ENCODE peak calls at places on chromosomes 5 and 9, in seven cellular contexts. C, H, U, M, N, P and L are unnamed samples.
A peak's percentile ranks its signal among the peaks of the same experiment; 100 is the strongest.

GRCh38 chr5:6714221-6715041 is 1.2 kb downstream of the TENT4A start:
- DNase-seq in C (peak; percentile 48), N (peak; percentile 13), P (peak; percentile 53), M (no peak), H (no peak), U (peak; percentile 20), L (no peak)

GRCh38 chr9:106717686-106718085 is 145.3 kb upstream of the ZNF462 start:
- DNase-seq in C (no peak), P (no peak), U (peak; percentile 86), M (peak; percentile 10), H (peak; percentile 72), N (peak; percentile 87), L (no peak)

GRCh38 chr9:34459356-34459755 is 751 bp downstream of the DNAI1 start:
- DNase-seq in H (no peak), U (no peak), P (no peak), M (no peak), C (no peak), N (no peak), L (no peak)

GRCh38 chr5:178116406-178116885 is 3.1 kb downstream of the N4BP3 start:
- DNase-seq in N (no peak), U (no peak), C (no peak), P (no peak), M (no peak), H (no peak), L (no peak)

GRCh38 chr9:35164711-35165110 is 2.9 kb downstream of the UNC13B start:
- DNase-seq in N (peak; percentile 85), P (no peak), M (no peak), H (peak; percentile 34), C (no peak), U (peak; percentile 65), L (no peak)

GRCh38 chr9:91486699-91487497 is 63.3 kb upstream of the NFIL3 start:
- DNase-seq in H (peak; percentile 65), P (no peak), C (peak; percentile 46), N (peak; percentile 92), M (peak; percentile 41), U (peak; percentile 61), L (no peak)

GRCh38 chr5:6732634-6733410 is 19.6 kb downstream of the TENT4A start:
- DNase-seq in U (peak; percentile 79), C (peak; percentile 58), P (peak; percentile 40), M (peak; percentile 24), H (peak; percentile 81), N (peak; percentile 81), L (no peak)

GRCh38 chr5:8770431-8770830 is 775.4 kb downstream of the SEMA5A start:
- DNase-seq in P (no peak), M (no peak), C (no peak), U (peak; percentile 32), H (no peak), N (no peak), L (no peak)

GRCh38 chr5:163567811-163568210 is 62.4 kb downstream of the MAT2B start:
- DNase-seq in H (no peak), C (no peak), P (no peak), M (no peak), U (no peak), N (peak; percentile 61), L (no peak)

GRCh38 chr9:341634-342421 is 127.2 kb downstream of the DOCK8 start:
- DNase-seq in P (no peak), C (no peak), N (no peak), M (no peak), U (no peak), H (no peak), L (no peak)

GRCh38 chr5:137203011-137203632 is 296.0 kb downstream of the SPOCK1 start:
- DNase-seq in C (no peak), H (no peak), P (no peak), M (no peak), U (no peak), N (no peak), L (no peak)

GRCh38 chr9:135080286-135081263 is 6.9 kb upstream of the OLFM1 start:
- DNase-seq in U (no peak), P (no peak), H (no peak), M (no peak), C (peak; percentile 7), N (no peak), L (no peak)

GRCh38 chr5:143284002-143284401 is 119.5 kb downstream of the NR3C1 start:
- DNase-seq in P (no peak), H (no peak), M (no peak), C (no peak), U (no peak), N (no peak), L (no peak)

GRCh38 chr5:2986301-2986700 is 234.8 kb upstream of the IRX2 start:
- DNase-seq in C (no peak), P (no peak), N (no peak), H (no peak), U (no peak), M (no peak), L (no peak)

GRCh38 chr5:176415240-176416122 is 858 bp downstream of the CLTB start:
- DNase-seq in U (peak; percentile 56), N (peak; percentile 63), P (peak; percentile 64), C (peak; percentile 35), H (peak; percentile 54), M (no peak), L (no peak)

GRCh38 chr5:9409413-9410089 is 136.3 kb downstream of the SEMA5A start:
- DNase-seq in P (no peak), N (no peak), M (no peak), U (no peak), H (no peak), C (no peak), L (no peak)

DNA sequence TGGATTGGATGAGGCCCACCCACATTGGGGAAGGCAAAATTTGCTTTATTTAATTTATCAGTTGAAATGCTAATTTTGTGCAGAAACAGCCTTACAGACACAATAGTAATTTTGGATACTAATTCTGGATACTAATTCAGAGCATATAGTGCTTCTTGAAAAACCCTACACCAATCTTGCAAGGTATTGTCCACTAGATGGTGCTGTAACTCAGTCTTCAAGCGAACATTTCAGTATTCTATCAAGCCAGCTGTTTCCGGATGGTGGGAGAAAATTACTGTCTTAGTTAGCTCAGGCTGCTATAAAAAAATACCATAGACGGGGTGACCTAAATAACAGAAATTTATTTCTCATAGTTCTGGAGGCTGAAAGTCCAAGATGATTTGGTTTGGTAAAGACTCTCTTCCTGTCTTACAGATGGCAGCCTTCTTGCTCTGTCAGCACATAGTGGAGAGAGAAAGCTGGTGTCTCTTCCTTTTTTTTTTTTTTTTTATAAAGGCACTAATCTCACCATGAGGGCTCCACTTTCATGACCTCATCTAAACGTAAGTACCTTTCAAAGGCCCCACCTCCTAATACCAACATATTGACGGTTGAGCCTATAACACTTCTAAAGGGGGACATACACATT is 1306.5 kb upstream of the CDH9 start:
- DNase-seq in C (no peak), U (peak; percentile 67), N (peak; percentile 35), H (peak; percentile 16), M (no peak), P (no peak), L (no peak)
- TF ChIP-seq CTCF in C (peak; percentile 40), U (peak; percentile 48), N (no peak), H (peak; percentile 21), M (no peak), P (peak; percentile 7), L (peak; percentile 26)

GRCh38 chr5:36919650-36920049 is 43.1 kb downstream of the NIPBL start:
- DNase-seq in U (no peak), P (no peak), N (no peak), H (no peak), M (no peak), C (no peak), L (no peak)

GRCh38 chr5:36915653-36916052 is 39.1 kb downstream of the NIPBL start:
- DNase-seq in M (no peak), P (no peak), C (no peak), H (peak; percentile 14), U (peak; percentile 13), N (peak; percentile 51), L (no peak)

DNA sequence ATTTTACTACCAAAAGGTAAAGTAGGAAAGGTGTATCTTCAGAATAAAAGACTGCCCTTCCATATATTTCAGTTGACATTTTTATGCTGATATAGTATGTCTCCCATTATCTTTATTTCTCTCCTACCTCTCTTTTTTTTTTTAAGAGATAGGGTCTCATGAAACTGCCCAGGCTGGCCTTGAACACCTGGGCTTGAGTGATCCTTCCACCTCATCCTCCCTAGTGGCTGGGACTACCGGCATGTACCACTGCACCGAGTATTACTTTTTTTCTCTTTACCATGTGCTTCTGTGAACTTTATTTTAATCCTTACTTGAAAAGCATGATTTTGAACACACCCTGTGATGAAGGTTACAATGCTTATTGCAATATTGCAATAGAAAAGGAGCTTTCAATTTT is 42.7 kb downstream of the NIPBL start:
- DNase-seq in M (no peak), H (no peak), P (no peak), U (no peak), C (no peak), N (no peak), L (no peak)
- H3K4me3 ChIP-seq in M (no peak overlapping the region), H (no peak overlapping the region), P (no peak overlapping the region), U (no peak overlapping the region), C (no peak overlapping the region), N (no peak overlapping the region), L (no peak overlapping the region)

DNA sequence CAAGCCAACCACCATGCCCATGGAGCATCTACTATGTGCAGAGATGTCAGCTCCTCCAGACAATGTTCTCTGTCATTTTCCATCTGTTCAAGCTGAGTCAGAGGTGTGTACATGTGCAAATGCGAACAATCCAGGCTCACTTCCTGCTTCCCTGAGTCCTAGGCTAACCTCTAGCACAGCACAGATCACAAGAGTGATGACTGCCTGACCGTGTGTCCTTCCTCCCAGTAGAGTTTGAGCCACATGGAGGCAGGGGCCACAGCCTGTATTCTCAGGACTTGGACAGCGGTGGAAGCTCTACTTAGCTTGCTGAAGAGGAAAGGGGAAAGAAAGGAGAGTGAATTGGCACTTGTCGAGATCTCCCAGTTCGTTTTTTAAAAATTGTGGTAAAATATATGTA is 87.2 kb downstream of the KCNIP1 start:
- DNase-seq in N (peak; percentile 27), P (no peak), H (peak; percentile 34), U (no peak), M (no peak), C (no peak), L (no peak)
- TF ChIP-seq CTCF in N (no peak), P (no peak), H (no peak), U (no peak), M (no peak), C (no peak), L (no peak)

GRCh38 chr5:166594552-166594951 is 1696.9 kb upstream of the WWC1 start:
- DNase-seq in P (no peak), C (no peak), H (no peak), N (no peak), U (peak; percentile 3), M (no peak), L (peak; percentile 39)

GRCh38 chr5:166596043-166596442 is 1695.4 kb upstream of the WWC1 start:
- DNase-seq in U (no peak), H (no peak), N (no peak), P (no peak), C (no peak), M (no peak), L (no peak)

DNA sequence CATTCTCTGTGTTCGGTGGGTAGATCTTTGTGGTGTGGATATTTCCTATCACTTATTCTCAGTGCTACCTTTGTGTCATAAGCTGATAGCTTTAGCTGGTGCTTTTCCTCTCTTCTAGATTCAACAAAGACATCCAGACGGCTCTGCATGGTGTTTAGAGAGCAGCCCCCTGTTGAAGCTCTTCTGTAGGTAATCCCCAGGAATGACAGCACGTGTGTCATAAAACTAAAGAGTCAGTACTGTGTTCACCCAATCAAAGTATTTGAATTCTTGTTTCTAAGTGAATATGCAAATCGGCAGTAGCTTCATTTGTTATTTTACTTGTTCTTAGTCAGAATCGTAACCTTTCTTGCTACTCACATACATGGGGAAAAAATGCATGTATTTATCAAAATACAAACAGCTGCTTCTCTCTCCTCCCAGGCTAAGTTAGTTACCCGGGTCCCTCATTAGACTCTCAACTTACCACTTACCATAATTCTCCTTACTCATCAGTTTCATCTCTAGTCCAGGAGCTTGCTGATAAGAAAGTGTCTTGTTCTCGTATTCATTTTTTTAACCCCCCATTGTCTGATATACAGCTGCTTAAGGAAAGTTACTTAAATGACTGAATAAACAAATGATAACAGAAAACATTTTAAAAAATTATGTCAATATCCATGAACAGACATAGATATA is 1696.0 kb upstream of the WWC1 start:
- DNase-seq in M (no peak), P (no peak), U (no peak), N (no peak), H (no peak), C (no peak), L (no peak)
- H3K4me3 ChIP-seq in M (no peak overlapping the region), P (no peak overlapping the region), U (no peak overlapping the region), N (no peak overlapping the region), H (no peak overlapping the region), C (no peak overlapping the region), L (no peak overlapping the region)